ENCODE peak calls at places on chromosomes 7 and 10, in five cellular contexts. U is spleen, Y is activated B cell treated with CpG ODN at 0.5 μM for 24 hours, C is cardiac fibroblast, X is RWPE1. J is an unnamed sample.

GRCh38 chr7:149369497-149369896 is 91.4 kb downstream of the ZNF777 start:
- DNase-seq in U (no peak), Y (no peak), C (no peak), X (peak), J (no peak)

GRCh38 chr10:99484626-99485581 is 47.8 kb upstream of the NKX2-3 start:
- DNase-seq in U (no peak), Y (no peak), C (no peak), X (peak), J (no peak)

GRCh38 chr10:75405201-75406143 is 3.9 kb upstream of the ZNF503 start:
- DNase-seq in U (no peak), Y (no peak), C (no peak), X (no peak), J (no peak)

GRCh38 chr10:26335574-26336093 is 102.5 kb upstream of the APBB1IP start:
- DNase-seq in U (no peak), Y (no peak), C (no peak), X (no peak), J (no peak)

GRCh38 chr7:75599244-75599771 is 107.2 kb downstream of the SPDYE5 start:
- DNase-seq in U (no peak), Y (no peak), C (no peak), X (no peak), J (no peak)

GRCh38 chr7:73967832-73968295 is 60.1 kb upstream of the ELN start:
- DNase-seq in U (peak), Y (no peak), C (no peak), X (no peak), J (no peak)

GRCh38 chr7:90574136-90574819 is 21.8 kb upstream of the CDK14 start:
- DNase-seq in U (no peak), Y (no peak), C (peak), X (no peak), J (no peak)

GRCh38 chr7:100854146-100854895 is 1.8 kb downstream of the SLC12A9 start:
- DNase-seq in U (peak), Y (no peak), C (no peak), X (no peak), J (no peak)

GRCh38 chr10:23053036-23053435 is 42.3 kb upstream of the MSRB2 start:
- DNase-seq in U (no peak), Y (no peak), C (peak), X (peak), J (no peak)

GRCh38 chr7:135620980-135621850 is 41.1 kb upstream of the STMP1 start:
- DNase-seq in U (no peak), Y (no peak), C (peak), X (peak), J (no peak)

GRCh38 chr10:107095125-107095524 is 69.4 kb downstream of the SORCS1 start:
- DNase-seq in U (no peak), Y (no peak), C (no peak), X (no peak), J (no peak)

GRCh38 chr7:132614428-132615076 is 38.3 kb upstream of the PLXNA4 start:
- DNase-seq in U (no peak), Y (no peak), C (peak), X (no peak), J (no peak)

GRCh38 chr10:103748020-103748419 is 107.4 kb downstream of the SH3PXD2A start:
- DNase-seq in U (no peak), Y (no peak), C (no peak), X (no peak), J (no peak)

GRCh38 chr7:99626661-99627060 is 9.9 kb downstream of the ZSCAN25 start:
- DNase-seq in U (no peak), Y (no peak), C (no peak), X (no peak), J (no peak)

GRCh38 chr7:44980393-44981034 is 1.7 kb upstream of the MYO1G start:
- DNase-seq in U (peak), Y (peak), C (peak), X (no peak), J (no peak)

GRCh38 chr10:4501306-4501705 is 324.7 kb upstream of the AKR1E2 start:
- DNase-seq in U (no peak), Y (no peak), C (no peak), X (no peak), J (no peak)

GRCh38 chr10:78953124-78954008 is 115.4 kb upstream of the ZMIZ1 start:
- DNase-seq in U (no peak), Y (no peak), C (peak), X (no peak), J (no peak)

GRCh38 chr7:96075510-96076349 is 246.2 kb downstream of the SLC25A13 start:
- DNase-seq in U (peak), Y (peak), C (peak), X (peak), J (peak)

GRCh38 chr10:43292745-43293676 is 26.1 kb upstream of the RASGEF1A start:
- DNase-seq in U (no peak), Y (no peak), C (peak), X (peak), J (peak)

GRCh38 chr7:130356121-130356759 is 11.6 kb downstream of the CPA5 start:
- DNase-seq in U (no peak), Y (no peak), C (peak), X (peak), J (no peak)

GRCh38 chr7:86786376-86786775 is 142.7 kb downstream of the GRM3 start:
- DNase-seq in U (peak), Y (no peak), C (no peak), X (no peak), J (no peak)

GRCh38 chr10:70600512-70601395 is 1.8 kb downstream of the PRF1 start:
- DNase-seq in U (peak), Y (no peak), C (no peak), X (no peak), J (no peak)

GRCh38 chr7:68725843-68726242 is 872.4 kb upstream of the AUTS2 start:
- DNase-seq in U (no peak), Y (no peak), C (no peak), X (no peak), J (no peak)

GRCh38 chr7:12719141-12719919 is 31.9 kb downstream of the ARL4A start:
- DNase-seq in U (no peak), Y (no peak), C (peak), X (peak), J (no peak)

GRCh38 chr10:63375006-63375405 is 90.8 kb downstream of the JMJD1C start:
- DNase-seq in U (no peak), Y (no peak), C (peak), X (no peak), J (no peak)

GRCh38 chr10:287814-288213 is 152.6 kb downstream of the ZMYND11 start:
- DNase-seq in U (no peak), Y (no peak), C (no peak), X (peak), J (no peak)

GRCh38 chr7:158829021-158829341 is 328 bp downstream of the ESYT2 start:
- DNase-seq in U (no peak), Y (no peak), C (peak), X (peak), J (no peak)

GRCh38 chr10:35307297-35307696 is 29.0 kb upstream of the CCNY start:
- DNase-seq in U (no peak), Y (no peak), C (no peak), X (peak), J (no peak)

GRCh38 chr10:30365278-30365677 is 16.2 kb upstream of the MTPAP start:
- DNase-seq in U (no peak), Y (no peak), C (no peak), X (peak), J (no peak)

GRCh38 chr10:32239770-32240169 is 107.2 kb downstream of the EPC1 start:
- DNase-seq in U (no peak), Y (no peak), C (peak), X (peak), J (no peak)

GRCh38 chr10:58909881-58910280 is 266.6 kb upstream of the PHYHIPL start:
- DNase-seq in U (no peak), Y (no peak), C (no peak), X (no peak), J (no peak)

GRCh38 chr10:5888843-5889623 is 660 bp downstream of the ANKRD16 start:
- DNase-seq in U (peak), Y (peak), C (no peak), X (peak), J (no peak)
- TF ChIP-seq CTCF in U (no peak), Y (no peak), C (no peak), X (peak), J (no peak)

GRCh38 chr10:57338823-57339558 is 928.7 kb downstream of the IPMK start:
- DNase-seq in U (no peak), Y (no peak), C (peak), X (peak), J (no peak)

GRCh38 chr10:57336339-57336738 is 931.4 kb downstream of the IPMK start:
- DNase-seq in U (no peak), Y (no peak), C (no peak), X (no peak), J (no peak)

GRCh38 chr10:57336865-57337264 is 930.8 kb downstream of the IPMK start:
- DNase-seq in U (no peak), Y (no peak), C (no peak), X (no peak), J (no peak)

DNA sequence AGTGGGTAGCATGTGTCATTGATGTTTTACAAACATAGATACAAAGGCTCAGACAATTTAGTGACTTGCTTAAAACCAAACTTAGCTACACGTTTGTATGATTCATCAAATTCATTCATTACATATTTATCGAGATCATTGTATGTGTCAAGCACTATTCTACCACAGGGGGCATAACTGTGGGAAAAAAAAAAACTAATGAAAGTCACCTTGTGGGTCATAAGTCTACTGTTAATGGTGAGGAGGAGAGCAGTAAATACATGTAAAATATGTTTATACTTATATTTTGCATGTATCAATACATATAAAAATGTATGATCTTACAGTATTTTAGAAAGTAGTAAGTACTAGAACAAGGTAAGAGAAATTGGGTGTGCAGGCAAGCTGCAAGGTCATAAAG is 933.8 kb downstream of the IPMK start:
- DNase-seq in U (no peak), Y (no peak), C (no peak), X (no peak), J (no peak)
- TF ChIP-seq CTCF in U (no peak), Y (no peak), C (no peak), X (no peak), J (no peak)

DNA sequence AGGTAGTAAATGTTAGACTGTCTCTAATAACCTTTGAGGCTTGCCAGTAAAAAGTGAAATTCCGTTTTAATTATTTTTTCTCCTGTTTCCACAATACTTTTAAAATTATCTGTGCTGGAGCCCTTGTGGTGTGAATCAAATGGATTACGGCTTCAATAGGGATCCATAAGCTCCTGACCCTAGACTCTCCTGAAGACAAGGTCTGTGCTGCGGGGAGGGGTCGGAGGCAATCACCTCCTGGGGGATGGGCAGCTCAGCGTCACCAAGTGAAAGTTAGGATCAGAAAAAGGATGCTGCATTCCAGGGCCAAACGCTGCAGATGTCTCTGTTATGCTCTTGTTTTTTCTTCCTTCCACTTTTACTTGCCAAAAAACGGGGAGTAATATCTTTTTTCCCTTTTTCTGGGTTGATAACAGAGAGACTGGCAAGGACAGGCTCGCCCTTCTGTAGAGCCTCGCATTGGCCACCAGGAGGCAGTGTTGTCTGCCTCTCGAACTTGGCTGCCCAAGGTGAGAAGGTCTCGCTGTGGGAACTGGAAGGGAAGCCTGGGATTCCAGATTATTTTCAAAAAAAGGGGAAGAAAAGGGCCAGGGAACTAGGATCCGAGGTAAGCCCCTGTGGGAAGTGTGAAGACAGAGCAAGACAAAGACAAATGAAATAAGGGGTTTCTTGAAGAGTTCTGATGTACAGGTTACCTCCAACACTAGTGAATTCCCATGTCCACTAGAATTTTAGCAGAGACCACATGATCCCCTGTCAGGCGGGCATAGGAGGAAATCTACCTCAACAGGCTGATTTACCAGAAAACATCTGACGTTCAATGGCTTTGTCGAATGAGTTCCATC is 621.9 kb downstream of the ACTR3B start:
- DNase-seq in U (no peak), Y (no peak), C (no peak), X (no peak), J (no peak)
- TF ChIP-seq CTCF in U (peak), Y (no peak), C (peak), X (no peak), J (peak)

GRCh38 chr7:134520130-134520529 is 7.2 kb upstream of the AKR1B10 start:
- DNase-seq in U (no peak), Y (no peak), C (peak), X (no peak), J (no peak)
- TF ChIP-seq CTCF in U (no peak), Y (no peak), C (no peak), X (no peak), J (no peak)

DNA sequence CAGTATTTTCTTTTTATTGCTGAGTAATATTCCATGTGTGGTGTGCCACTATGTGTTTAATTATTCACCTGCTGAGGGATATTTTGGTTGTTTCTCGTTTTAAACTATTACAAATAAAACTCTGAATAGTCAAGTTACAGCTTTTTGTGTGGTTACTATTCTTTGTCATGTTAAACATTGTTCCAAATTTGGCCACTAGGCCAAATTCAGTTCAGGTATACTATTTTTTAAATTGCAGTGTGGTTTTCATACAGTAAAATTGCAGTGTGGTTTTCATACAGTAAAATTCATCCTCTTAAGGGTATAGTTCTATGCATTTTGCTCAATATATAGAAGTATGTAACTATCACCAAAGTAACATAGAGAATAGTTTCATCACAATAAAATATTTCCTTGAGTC is 97.4 kb upstream of the FAM3C start:
- DNase-seq in U (no peak), Y (no peak), C (no peak), X (no peak), J (no peak)
- TF ChIP-seq CTCF in U (no peak), Y (no peak), C (no peak), X (no peak), J (no peak)

J was measured in omental fat pad.